ENCODE peak calls at places on chromosomes 16 and 17, in four cellular contexts. G is heart right ventricle, H is fibroblast of the aortic adventitia, T is MCF 10A. L is an unnamed sample.
A peak's percentile ranks its signal among the peaks of the same experiment; 100 is the strongest.

GRCh38 chr17:29368926-29369325 is 21.2 kb upstream of the TAOK1 start:
- DNase-seq in T (no peak), G (peak; percentile 50), H (no peak), L (no peak)

GRCh38 chr16:82038941-82039340 is 3.9 kb downstream of the HSD17B2 start:
- DNase-seq in T (no peak), G (no peak), H (no peak), L (no peak)

GRCh38 chr17:17385502-17385901 is 82.3 kb downstream of the NT5M start:
- DNase-seq in G (no peak), H (no peak), T (no peak), L (no peak)

GRCh38 chr17:74959826-74960738 is 12.5 kb downstream of the HID1 start:
- DNase-seq in H (peak; percentile 19), G (no peak), T (peak; percentile 34), L (no peak)

GRCh38 chr16:9270424-9270823 is 179.0 kb downstream of the HAPSTR1 start:
- DNase-seq in T (no peak), G (no peak), H (no peak), L (no peak)

GRCh38 chr17:69084911-69085310 is 24.2 kb upstream of the ABCA9 start:
- DNase-seq in H (no peak), T (no peak), G (no peak), L (peak; percentile 22)

GRCh38 chr17:14298221-14298994 is 2.5 kb upstream of the HS3ST3B1 start:
- DNase-seq in H (peak; percentile 24), G (no peak), T (no peak), L (no peak)

GRCh38 chr17:50117202-50118040 is 12.5 kb downstream of the SAMD14 start:
- DNase-seq in H (peak; percentile 50), T (no peak), G (no peak), L (peak; percentile 81)

GRCh38 chr16:84315422-84315821 is 20.7 kb downstream of the WFDC1 start:
- DNase-seq in G (no peak), H (peak; percentile 10), T (peak; percentile 32), L (no peak)

GRCh38 chr16:88284626-88285513 is 97.9 kb upstream of the ZNF469 start:
- DNase-seq in T (no peak), G (no peak), H (no peak), L (no peak)

GRCh38 chr17:75689441-75689873 is 22.3 kb downstream of the SAP30BP start:
- DNase-seq in H (no peak), T (peak; percentile 94), G (no peak), L (no peak)

GRCh38 chr17:65270499-65270898 is 133.3 kb downstream of the RGS9 start:
- DNase-seq in G (no peak), H (no peak), T (no peak), L (no peak)

GRCh38 chr17:73189417-73190099 is 3.3 kb upstream of the COG1 start:
- DNase-seq in G (no peak), T (peak; percentile 42), H (peak; percentile 46), L (no peak)

GRCh38 chr16:47660540-47660939 is 199.4 kb downstream of the PHKB start:
- DNase-seq in H (no peak), G (no peak), T (no peak), L (no peak)

GRCh38 chr17:28030386-28030785 is 12.1 kb upstream of the NLK start:
- DNase-seq in H (no peak), G (no peak), T (no peak), L (no peak)

GRCh38 chr17:77145635-77146632 is 5.2 kb downstream of the SEC14L1 start:
- DNase-seq in T (no peak), H (peak; percentile 75), G (peak; percentile 75), L (no peak)

GRCh38 chr17:39244016-39244599 is 18.4 kb upstream of the STAC2 start:
- DNase-seq in H (no peak), T (no peak), G (no peak), L (no peak)

GRCh38 chr17:75129576-75129975 is 2.0 kb downstream of the NT5C start:
- DNase-seq in G (no peak), T (no peak), H (no peak), L (no peak)

GRCh38 chr17:74295625-74296547 is 21.9 kb downstream of the DNAI2 start:
- DNase-seq in G (peak; percentile 69), H (peak; percentile 67), T (no peak), L (no peak)

DNA sequence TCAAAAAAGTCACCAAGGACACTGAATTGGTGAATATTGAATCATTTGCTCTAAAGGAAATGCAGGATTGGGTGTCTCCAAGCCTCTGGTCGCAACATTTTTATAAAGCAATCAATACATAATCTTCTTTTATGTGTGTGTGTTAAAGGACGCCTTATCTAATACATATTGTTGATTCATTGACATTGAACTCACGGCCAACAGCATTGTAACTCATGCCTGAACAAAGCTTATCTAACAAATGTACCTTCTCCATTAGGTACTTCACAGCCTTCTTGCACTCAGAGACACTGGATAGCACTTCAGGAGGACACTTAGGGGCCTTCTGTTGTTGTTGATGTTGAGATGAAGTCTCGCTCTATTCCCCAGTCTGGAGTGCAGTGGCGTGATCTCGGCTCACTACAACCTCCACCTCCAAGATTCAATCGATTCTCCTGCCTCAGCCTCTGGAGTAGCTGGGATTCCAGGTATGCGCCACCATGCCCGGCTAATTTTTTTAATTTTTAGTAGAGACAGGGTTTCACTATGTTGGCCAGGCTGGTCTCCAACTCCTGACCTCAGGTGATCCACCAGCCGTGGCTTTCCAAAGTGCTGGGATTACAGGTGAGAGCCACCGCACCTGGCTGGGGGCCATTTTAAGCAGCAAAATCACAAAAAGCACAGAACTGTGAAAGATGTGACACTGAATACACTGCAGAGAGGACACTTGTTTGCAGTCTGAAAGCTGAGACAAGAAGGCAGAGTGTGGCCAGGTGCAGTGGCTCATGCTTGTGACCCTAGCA is 13.2 kb upstream of the PDXDC1 start:
- DNase-seq in T (no peak), G (no peak), H (no peak), L (no peak)
- TF ChIP-seq CTCF in T (no peak), G (no peak), H (no peak), L (no peak)

GRCh38 chr17:41786227-41787020 is at the start of gene JUP:
- DNase-seq in H (peak; percentile 96), T (peak; percentile 100), G (peak; percentile 100), L (peak; percentile 100)
- TF ChIP-seq CTCF in H (peak; percentile 15), T (peak; percentile 77), G (peak; percentile 78), L (peak; percentile 95)

DNA sequence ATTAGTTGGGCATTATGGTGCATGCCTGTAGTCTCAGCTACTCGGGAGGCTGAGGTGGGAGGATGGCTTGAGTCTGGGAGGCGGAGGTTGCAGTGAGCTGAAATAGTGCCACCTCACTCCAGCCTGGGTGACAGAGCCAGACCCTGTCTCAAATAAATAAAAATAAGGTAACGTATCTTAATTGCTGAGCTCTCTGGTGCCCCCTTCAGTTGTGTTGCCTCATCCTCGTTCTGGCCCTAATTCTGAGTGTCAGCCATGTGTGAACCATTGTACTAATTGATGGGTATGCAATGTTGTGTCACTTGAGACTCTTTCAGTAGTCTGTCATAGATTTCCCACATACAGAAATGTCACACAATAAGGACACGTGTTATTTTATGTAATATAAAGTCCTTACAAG is 363.1 kb upstream of the RBFOX1 start:
- DNase-seq in G (no peak), T (no peak), H (no peak), L (no peak)
- TF ChIP-seq CTCF in G (no peak), T (no peak), H (no peak), L (peak; percentile 22)

GRCh38 chr17:10316986-10317834 is 55.6 kb downstream of the MYH13 start:
- DNase-seq in T (peak; percentile 65), G (peak; percentile 47), H (peak; percentile 54), L (peak; percentile 33)
- TF ChIP-seq CTCF in T (peak; percentile 73), G (peak; percentile 67), H (peak; percentile 58), L (peak; percentile 69)

DNA sequence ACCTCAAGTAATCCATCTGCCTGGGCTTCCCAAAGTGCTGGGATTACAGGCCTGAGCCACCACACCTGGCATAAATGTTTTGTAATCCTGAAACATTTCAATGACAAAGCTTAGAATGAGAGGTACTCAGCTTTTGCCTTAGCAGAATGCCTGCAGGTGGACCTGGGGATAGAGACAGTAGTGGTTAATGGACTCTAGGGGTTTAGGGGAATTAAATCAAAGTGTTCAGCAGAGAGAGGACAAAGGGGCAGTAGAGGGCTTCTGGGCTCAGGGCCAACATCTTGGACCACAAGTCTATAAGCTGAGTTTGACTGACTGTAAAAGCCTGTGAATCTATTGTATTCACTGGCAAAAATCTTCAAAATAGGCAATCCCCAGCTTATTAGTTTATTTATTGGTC is 36.0 kb upstream of the MED13 start:
- DNase-seq in H (no peak), T (no peak), G (no peak), L (no peak)
- TF ChIP-seq CTCF in H (no peak), T (no peak), G (no peak), L (no peak)

GRCh38 chr16:29900102-29900887 is at the start of gene ASPHD1:
- DNase-seq in G (peak; percentile 46), T (peak; percentile 65), H (peak; percentile 77), L (peak; percentile 84)

GRCh38 chr16:29900888-29901606 is 759 bp downstream of the ASPHD1 start:
- DNase-seq in H (peak; percentile 10), T (no peak), G (no peak), L (no peak)

GRCh38 chr16:29898135-29898534 is 1.2 kb downstream of the SEZ6L2 start:
- DNase-seq in H (no peak), T (no peak), G (no peak), L (no peak)

GRCh38 chr16:29898786-29899515 is 399 bp downstream of the SEZ6L2 start:
- DNase-seq in G (no peak), T (no peak), H (no peak), L (no peak)

DNA sequence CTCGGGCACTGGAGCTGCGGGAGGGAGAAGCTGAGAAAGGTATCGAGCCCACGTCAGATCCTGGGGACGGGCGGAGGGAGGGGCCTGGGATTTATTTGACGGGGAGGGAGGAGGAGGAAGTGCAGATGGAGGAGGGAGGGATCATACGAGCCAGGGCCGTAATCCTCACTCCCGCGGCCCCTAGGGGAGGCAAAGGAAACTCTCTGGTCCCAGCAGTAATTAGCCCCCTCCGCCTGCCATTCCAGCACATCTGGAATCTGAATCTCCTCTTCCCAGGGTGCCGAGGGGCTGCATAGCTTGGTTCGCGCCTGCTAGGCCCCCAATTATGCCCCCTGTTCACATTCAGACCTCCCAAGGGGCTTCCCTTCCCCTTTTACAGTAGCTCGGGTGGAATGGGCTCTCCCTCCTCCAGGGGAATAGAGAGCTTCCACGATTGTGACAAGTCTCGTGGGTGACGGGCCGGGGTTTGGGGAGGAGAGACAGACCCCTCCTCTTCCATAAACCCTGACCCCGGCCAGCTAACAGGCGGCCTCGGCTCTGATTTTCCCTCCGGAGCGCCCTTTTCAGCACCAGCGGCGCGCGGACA is at the start of gene SEZ6L2:
- DNase-seq in H (peak; percentile 84), T (peak; percentile 83), G (peak; percentile 70), L (no peak)
- TF ChIP-seq CTCF in H (peak; percentile 51), T (no peak), G (no peak), L (peak; percentile 31)